ENCODE peak calls at places on chromosomes 11 and 22, in eight cellular contexts. G is AG09319, J is GM04504, Y is neural progenitor cell, X is mesothelial cell of epicardium, W is HCT116, Q is renal cortical epithelial cell, U is DMS153. D is an unnamed sample.

GRCh38 chr11:129861702-129862107 is 33.7 kb downstream of the NFRKB start:
- DNase-seq in G (peak), J (peak), Y (peak), X (peak), W (peak), Q (peak), U (no peak), D (peak)

GRCh38 chr11:8459711-8460399 is 134.2 kb downstream of the STK33 start:
- DNase-seq in G (no peak), J (no peak), Y (no peak), X (no peak), W (no peak), Q (peak), U (no peak), D (no peak)

GRCh38 chr11:69208190-69209037 is 52.7 kb downstream of the SMIM38 start:
- DNase-seq in G (no peak), J (no peak), Y (no peak), X (no peak), W (no peak), Q (no peak), U (no peak), D (no peak)

GRCh38 chr22:40043086-40043485 is 48.3 kb downstream of the FAM83F start:
- DNase-seq in G (peak), J (no peak), Y (no peak), X (no peak), W (no peak), Q (peak), U (no peak), D (peak)

GRCh38 chr11:441418-442274 is at the start of gene ANO9:
- DNase-seq in G (no peak), J (no peak), Y (peak), X (no peak), W (no peak), Q (peak), U (peak), D (peak)

GRCh38 chr11:18203723-18204122 is 31.1 kb downstream of the MRGPRX4 start:
- DNase-seq in G (no peak), J (no peak), Y (peak), X (no peak), W (peak), Q (no peak), U (no peak), D (no peak)

GRCh38 chr11:77821349-77821851 is 456 bp downstream of the AAMDC start:
- DNase-seq in G (no peak), J (no peak), Y (no peak), X (no peak), W (no peak), Q (peak), U (no peak), D (no peak)

GRCh38 chr11:66119348-66120133 is 49.5 kb downstream of the PACS1 start:
- DNase-seq in G (no peak), J (peak), Y (peak), X (no peak), W (peak), Q (peak), U (no peak), D (no peak)

GRCh38 chr11:117197516-117198456 is 1.4 kb upstream of the TAGLN start:
- DNase-seq in G (no peak), J (no peak), Y (peak), X (peak), W (no peak), Q (no peak), U (no peak), D (peak)

GRCh38 chr11:105780781-105781525 is 171.1 kb downstream of the GRIA4 start:
- DNase-seq in G (no peak), J (no peak), Y (no peak), X (no peak), W (no peak), Q (no peak), U (no peak), D (no peak)

GRCh38 chr22:44281706-44282637 is 30.8 kb downstream of the SHISAL1 start:
- DNase-seq in G (no peak), J (no peak), Y (no peak), X (no peak), W (no peak), Q (no peak), U (no peak), D (no peak)

GRCh38 chr11:35192347-35192746 is 53.4 kb downstream of the CD44 start:
- DNase-seq in G (no peak), J (no peak), Y (no peak), X (no peak), W (no peak), Q (no peak), U (no peak), D (no peak)

GRCh38 chr22:20238567-20239062 is 29.5 kb downstream of the RTN4R start:
- DNase-seq in G (no peak), J (no peak), Y (peak), X (no peak), W (peak), Q (no peak), U (peak), D (no peak)

GRCh38 chr22:31099386-31099785 is 8.0 kb downstream of the SELENOM start:
- DNase-seq in G (no peak), J (no peak), Y (no peak), X (no peak), W (no peak), Q (no peak), U (no peak), D (no peak)

GRCh38 chr11:63958013-63958412 is 16.4 kb upstream of the COX8A start:
- DNase-seq in G (no peak), J (no peak), Y (no peak), X (no peak), W (no peak), Q (no peak), U (no peak), D (no peak)

D was measured in breast epithelium.